ENCODE peak calls at places on chromosome 1, in five cellular contexts. Z, A, C, J and H are unnamed samples.

GRCh38 chr1:158180741-158181576 is at the start of gene CD1D:
- DNase-seq in Z (no peak), A (peak), C (peak), J (peak), H (no peak)

GRCh38 chr1:218521414-218522169 is 176.5 kb downstream of the TGFB2 start:
- DNase-seq in Z (peak), A (peak), C (peak), J (peak), H (peak)

GRCh38 chr1:104768466-104768865 is 1018.8 kb downstream of the AMY1C start:
- DNase-seq in Z (no peak), A (no peak), C (no peak), J (no peak), H (no peak)

GRCh38 chr1:56537660-56538059 is 41.7 kb downstream of the PLPP3 start:
- DNase-seq in Z (no peak), A (no peak), C (no peak), J (no peak), H (no peak)

GRCh38 chr1:159473335-159473734 is 33.8 kb downstream of the OR10J1 start:
- DNase-seq in Z (no peak), A (no peak), C (no peak), J (peak), H (no peak)

GRCh38 chr1:106564192-106564591 is 492.3 kb upstream of the PRMT6 start:
- DNase-seq in Z (no peak), A (no peak), C (no peak), J (no peak), H (no peak)

GRCh38 chr1:174969977-174970376 is 29.8 kb upstream of the CACYBP start:
- DNase-seq in Z (no peak), A (no peak), C (peak), J (no peak), H (no peak)

GRCh38 chr1:6956488-6957159 is 171.4 kb downstream of the CAMTA1 start:
- DNase-seq in Z (no peak), A (no peak), C (no peak), J (no peak), H (no peak)

GRCh38 chr1:173562813-173563212 is 40.1 kb downstream of the SLC9C2 start:
- DNase-seq in Z (no peak), A (no peak), C (no peak), J (no peak), H (no peak)